ENCODE peak calls at places on chromosomes 1 and 21, in seven cellular contexts. One of them, this sample, is unnamed.

GRCh38 chr1:231407049-231407448 is 15.0 kb downstream of the EGLN1 start:
- DNase-seq in HFFc6: no peak
- DNase-seq in epithelial cell of esophagus: no peak
- DNase-seq in lower lobe of right lung: no peak
- DNase-seq in choroid plexus epithelial cell: no peak
- DNase-seq in WTC11: no peak
- DNase-seq in nephron progenitor cell: no peak
- DNase-seq in this sample: no peak

GRCh38 chr1:114350731-114351445 is 160.1 kb downstream of the TRIM33 start:
- DNase-seq in HFFc6: no peak
- DNase-seq in epithelial cell of esophagus: no peak
- DNase-seq in lower lobe of right lung: no peak
- DNase-seq in nephron progenitor cell: no peak
- DNase-seq in choroid plexus epithelial cell: no peak
- DNase-seq in WTC11: no peak
- DNase-seq in this sample: no peak

GRCh38 chr1:1398677-1399186 is 403 bp downstream of the CCNL2 start:
- DNase-seq in WTC11: no peak
- DNase-seq in lower lobe of right lung: peak
- DNase-seq in HFFc6: no peak
- DNase-seq in epithelial cell of esophagus: no peak
- DNase-seq in nephron progenitor cell: peak
- DNase-seq in choroid plexus epithelial cell: no peak
- DNase-seq in this sample: no peak

GRCh38 chr1:147171399-147172167 is 687 bp downstream of the PRKAB2 start:
- DNase-seq in nephron progenitor cell: no peak
- DNase-seq in HFFc6: peak
- DNase-seq in epithelial cell of esophagus: peak
- DNase-seq in WTC11: no peak
- DNase-seq in lower lobe of right lung: no peak
- DNase-seq in choroid plexus epithelial cell: no peak
- DNase-seq in this sample: no peak

GRCh38 chr1:117174851-117175250 is 35.9 kb downstream of the VTCN1 start:
- DNase-seq in epithelial cell of esophagus: no peak
- DNase-seq in WTC11: peak
- DNase-seq in nephron progenitor cell: no peak
- DNase-seq in HFFc6: no peak
- DNase-seq in lower lobe of right lung: no peak
- DNase-seq in choroid plexus epithelial cell: no peak
- DNase-seq in this sample: no peak

GRCh38 chr1:47725000-47725731 is 272.0 kb downstream of the TRABD2B start:
- DNase-seq in WTC11: peak
- DNase-seq in choroid plexus epithelial cell: peak
- DNase-seq in lower lobe of right lung: no peak
- DNase-seq in epithelial cell of esophagus: no peak
- DNase-seq in HFFc6: no peak
- DNase-seq in nephron progenitor cell: peak
- DNase-seq in this sample: no peak

GRCh38 chr1:26907071-26907922 is 6.5 kb downstream of the NR0B2 start:
- DNase-seq in nephron progenitor cell: no peak
- DNase-seq in choroid plexus epithelial cell: peak
- DNase-seq in WTC11: no peak
- DNase-seq in HFFc6: peak
- DNase-seq in lower lobe of right lung: no peak
- DNase-seq in epithelial cell of esophagus: peak
- DNase-seq in this sample: peak

GRCh38 chr21:45513741-45514310 is 28.4 kb downstream of the SLC19A1 start:
- DNase-seq in epithelial cell of esophagus: no peak
- DNase-seq in nephron progenitor cell: no peak
- DNase-seq in WTC11: no peak
- DNase-seq in lower lobe of right lung: peak
- DNase-seq in HFFc6: no peak
- DNase-seq in choroid plexus epithelial cell: no peak
- DNase-seq in this sample: no peak

GRCh38 chr21:43597052-43597451 is 62.2 kb downstream of the HSF2BP start:
- DNase-seq in lower lobe of right lung: no peak
- DNase-seq in choroid plexus epithelial cell: peak
- DNase-seq in WTC11: no peak
- DNase-seq in nephron progenitor cell: no peak
- DNase-seq in epithelial cell of esophagus: peak
- DNase-seq in HFFc6: peak
- DNase-seq in this sample: peak

GRCh38 chr1:162629651-162630050 is 2.6 kb upstream of the DDR2 start:
- DNase-seq in WTC11: no peak
- DNase-seq in lower lobe of right lung: no peak
- DNase-seq in choroid plexus epithelial cell: peak
- DNase-seq in HFFc6: peak
- DNase-seq in epithelial cell of esophagus: no peak
- DNase-seq in nephron progenitor cell: no peak
- DNase-seq in this sample: peak

DNA sequence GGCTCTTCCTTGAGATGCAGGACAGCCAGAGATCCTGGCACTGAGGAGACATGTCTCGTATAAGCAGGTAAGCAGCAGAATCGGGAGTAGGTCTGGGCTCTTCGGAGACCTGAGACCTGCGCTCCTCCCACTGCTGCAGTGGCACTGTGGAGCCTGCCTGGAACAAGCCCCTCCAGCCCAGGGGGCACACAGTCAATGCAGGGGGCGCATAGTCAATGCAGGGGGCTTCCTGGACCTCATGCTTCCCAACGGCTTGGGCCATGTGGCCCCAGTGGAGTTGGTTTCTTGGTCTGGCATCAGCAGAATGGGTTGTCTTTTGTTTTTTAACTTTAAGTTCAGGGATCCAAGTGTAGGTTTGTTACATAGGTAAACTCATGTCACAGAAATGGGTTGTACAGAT is 27.9 kb upstream of the EPHA8 start:
- DNase-seq in epithelial cell of esophagus: no peak
- DNase-seq in WTC11: no peak
- DNase-seq in HFFc6: no peak
- DNase-seq in lower lobe of right lung: no peak
- DNase-seq in nephron progenitor cell: no peak
- DNase-seq in choroid plexus epithelial cell: no peak
- DNase-seq in this sample: no peak
- TF ChIP-seq CTCF in epithelial cell of esophagus: no peak
- TF ChIP-seq CTCF in WTC11: no peak
- TF ChIP-seq CTCF in HFFc6: no peak
- TF ChIP-seq CTCF in lower lobe of right lung: no peak
- TF ChIP-seq CTCF in nephron progenitor cell: no peak
- TF ChIP-seq CTCF in choroid plexus epithelial cell: no peak
- TF ChIP-seq CTCF in this sample: no peak

GRCh38 chr1:210254298-210254697 is 21.7 kb downstream of the SERTAD4 start:
- DNase-seq in nephron progenitor cell: no peak
- DNase-seq in WTC11: no peak
- DNase-seq in lower lobe of right lung: no peak
- DNase-seq in HFFc6: no peak
- DNase-seq in epithelial cell of esophagus: no peak
- DNase-seq in choroid plexus epithelial cell: no peak
- DNase-seq in this sample: no peak

GRCh38 chr1:210251680-210252490 is 19.3 kb downstream of the SERTAD4 start:
- DNase-seq in choroid plexus epithelial cell: no peak
- DNase-seq in nephron progenitor cell: peak
- DNase-seq in WTC11: peak
- DNase-seq in HFFc6: no peak
- DNase-seq in lower lobe of right lung: no peak
- DNase-seq in epithelial cell of esophagus: no peak
- DNase-seq in this sample: no peak

GRCh38 chr1:210250665-210250997 is 18.0 kb downstream of the SERTAD4 start:
- DNase-seq in nephron progenitor cell: peak
- DNase-seq in WTC11: peak
- DNase-seq in HFFc6: no peak
- DNase-seq in epithelial cell of esophagus: no peak
- DNase-seq in lower lobe of right lung: no peak
- DNase-seq in choroid plexus epithelial cell: no peak
- DNase-seq in this sample: no peak

GRCh38 chr1:210250998-210251679 is 18.5 kb downstream of the SERTAD4 start:
- DNase-seq in epithelial cell of esophagus: peak
- DNase-seq in choroid plexus epithelial cell: no peak
- DNase-seq in HFFc6: peak
- DNase-seq in nephron progenitor cell: peak
- DNase-seq in lower lobe of right lung: peak
- DNase-seq in WTC11: peak
- DNase-seq in this sample: no peak

GRCh38 chr1:210252621-210253041 is 20.0 kb downstream of the SERTAD4 start:
- DNase-seq in WTC11: peak
- DNase-seq in lower lobe of right lung: peak
- DNase-seq in choroid plexus epithelial cell: no peak
- DNase-seq in nephron progenitor cell: peak
- DNase-seq in HFFc6: no peak
- DNase-seq in epithelial cell of esophagus: no peak
- DNase-seq in this sample: no peak
- TF ChIP-seq CTCF in WTC11: no peak
- TF ChIP-seq CTCF in lower lobe of right lung: no peak
- TF ChIP-seq CTCF in choroid plexus epithelial cell: no peak
- TF ChIP-seq CTCF in nephron progenitor cell: no peak
- TF ChIP-seq CTCF in HFFc6: no peak
- TF ChIP-seq CTCF in epithelial cell of esophagus: no peak
- TF ChIP-seq CTCF in this sample: no peak

DNA sequence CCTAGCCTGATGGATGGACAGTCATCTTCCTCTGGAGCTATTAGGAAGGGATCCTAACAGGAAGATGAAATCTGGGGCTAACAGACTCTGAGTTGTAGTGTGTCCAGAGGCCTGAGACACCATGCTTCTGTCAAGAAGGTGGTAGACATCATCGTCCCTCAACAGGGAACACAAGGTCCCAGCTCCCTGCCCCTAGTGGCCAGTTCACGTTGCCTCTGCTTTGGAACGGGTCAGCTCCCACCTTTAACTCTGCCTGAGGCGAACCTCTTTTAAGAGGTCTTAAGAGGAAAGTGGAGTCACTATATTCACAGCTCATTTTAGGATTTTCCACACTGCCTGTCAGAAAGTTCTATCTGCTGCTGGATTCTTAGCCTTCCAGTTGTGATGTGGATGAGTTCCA is 28.3 kb downstream of the LRRC71 start:
- DNase-seq in epithelial cell of esophagus: no peak
- DNase-seq in HFFc6: no peak
- DNase-seq in choroid plexus epithelial cell: no peak
- DNase-seq in WTC11: peak
- DNase-seq in lower lobe of right lung: no peak
- DNase-seq in nephron progenitor cell: no peak
- DNase-seq in this sample: no peak
- TF ChIP-seq CTCF in epithelial cell of esophagus: no peak
- TF ChIP-seq CTCF in HFFc6: peak
- TF ChIP-seq CTCF in choroid plexus epithelial cell: peak
- TF ChIP-seq CTCF in WTC11: no peak
- TF ChIP-seq CTCF in lower lobe of right lung: no peak
- TF ChIP-seq CTCF in nephron progenitor cell: no peak
- TF ChIP-seq CTCF in this sample: peak

GRCh38 chr1:202002447-202002846 is 7.9 kb upstream of the ELF3 start:
- DNase-seq in choroid plexus epithelial cell: no peak
- DNase-seq in nephron progenitor cell: no peak
- DNase-seq in WTC11: no peak
- DNase-seq in epithelial cell of esophagus: no peak
- DNase-seq in HFFc6: no peak
- DNase-seq in lower lobe of right lung: no peak
- DNase-seq in this sample: no peak
- TF ChIP-seq CTCF in choroid plexus epithelial cell: peak
- TF ChIP-seq CTCF in nephron progenitor cell: no peak
- TF ChIP-seq CTCF in WTC11: no peak
- TF ChIP-seq CTCF in epithelial cell of esophagus: no peak
- TF ChIP-seq CTCF in HFFc6: peak
- TF ChIP-seq CTCF in lower lobe of right lung: no peak
- TF ChIP-seq CTCF in this sample: no peak

GRCh38 chr1:29235955-29236742 is at the start of gene PTPRU:
- DNase-seq in nephron progenitor cell: peak
- DNase-seq in epithelial cell of esophagus: peak
- DNase-seq in choroid plexus epithelial cell: peak
- DNase-seq in HFFc6: peak
- DNase-seq in lower lobe of right lung: peak
- DNase-seq in WTC11: peak
- DNase-seq in this sample: peak
- TF ChIP-seq CTCF in nephron progenitor cell: peak
- TF ChIP-seq CTCF in epithelial cell of esophagus: peak
- TF ChIP-seq CTCF in choroid plexus epithelial cell: peak
- TF ChIP-seq CTCF in HFFc6: peak
- TF ChIP-seq CTCF in lower lobe of right lung: peak
- TF ChIP-seq CTCF in WTC11: peak
- TF ChIP-seq CTCF in this sample: no peak

GRCh38 chr1:155694167-155694566 is 5.3 kb downstream of the DAP3 start:
- DNase-seq in nephron progenitor cell: no peak
- DNase-seq in WTC11: no peak
- DNase-seq in HFFc6: no peak
- DNase-seq in epithelial cell of esophagus: no peak
- DNase-seq in choroid plexus epithelial cell: no peak
- DNase-seq in lower lobe of right lung: no peak
- DNase-seq in this sample: no peak

GRCh38 chr1:155691992-155692528 is 3.2 kb downstream of the DAP3 start:
- DNase-seq in lower lobe of right lung: no peak
- DNase-seq in choroid plexus epithelial cell: no peak
- DNase-seq in epithelial cell of esophagus: no peak
- DNase-seq in WTC11: no peak
- DNase-seq in nephron progenitor cell: no peak
- DNase-seq in HFFc6: no peak
- DNase-seq in this sample: no peak

GRCh38 chr1:155688318-155689121 is at the start of the genes DAP3 and YY1AP1:
- DNase-seq in choroid plexus epithelial cell: peak
- DNase-seq in HFFc6: peak
- DNase-seq in lower lobe of right lung: peak
- DNase-seq in epithelial cell of esophagus: peak
- DNase-seq in WTC11: peak
- DNase-seq in nephron progenitor cell: peak
- DNase-seq in this sample: peak
- TF ChIP-seq CTCF in choroid plexus epithelial cell: no peak
- TF ChIP-seq CTCF in HFFc6: peak
- TF ChIP-seq CTCF in lower lobe of right lung: no peak
- TF ChIP-seq CTCF in epithelial cell of esophagus: no peak
- TF ChIP-seq CTCF in WTC11: no peak
- TF ChIP-seq CTCF in nephron progenitor cell: no peak
- TF ChIP-seq CTCF in this sample: no peak